ENCODE peak calls at places on chromosomes 13 and 19, in nine cellular contexts. H is upper lobe of right lung; C is SK-N-SH; N is right atrium auricular region; X is stomach; L is CD4-positive, alpha-beta T cell; Q is AG04450; T is left lung; Z is endothelial cell of umbilical vein. B is an unnamed sample. For H3K9me3 and H3K27me3, the result is how much of the 10 kb centered on the place peaks cover.

GRCh38 chr19:57099199-57099661 is 20.6 kb upstream of the USP29 start:
- DNase-seq in Q (no peak), C (peak), Z (no peak), N (peak), L (peak), T (peak), H (peak), X (peak), B (no peak)

GRCh38 chr13:111115051-111115840 is at the start of gene ARHGEF7:
- DNase-seq in C (peak), N (no peak), X (no peak), T (no peak), Z (no peak), Q (no peak), H (no peak), L (no peak), B (no peak)

GRCh38 chr19:41941410-41942202 is 13.4 kb upstream of the ERFL start:
- DNase-seq in N (no peak), Z (no peak), H (no peak), Q (no peak), X (no peak), C (no peak), L (no peak), T (no peak), B (no peak)

GRCh38 chr19:44886141-44886540 is 4.9 kb upstream of the TOMM40 start:
- DNase-seq in L (no peak), C (no peak), X (no peak), H (no peak), N (no peak), Q (no peak), T (no peak), Z (no peak), B (no peak)

GRCh38 chr19:6817179-6817578 is 44.7 kb downstream of the VAV1 start:
- DNase-seq in L (no peak), N (no peak), Q (no peak), T (no peak), Z (no peak), X (no peak), H (no peak), C (no peak), B (no peak)

GRCh38 chr19:48741222-48741999 is 1.0 kb upstream of the RASIP1 start:
- DNase-seq in C (peak), H (peak), N (peak), L (no peak), T (no peak), Z (peak), X (peak), Q (no peak), B (no peak)

GRCh38 chr13:45015300-45015699 is 26.0 kb downstream of the GPALPP1 start:
- DNase-seq in Z (peak), X (no peak), L (no peak), H (no peak), T (no peak), C (no peak), Q (no peak), N (no peak), B (no peak)

GRCh38 chr19:50772408-50773311 is 2.4 kb downstream of the GPR32 start:
- DNase-seq in C (peak), L (no peak), T (no peak), Q (no peak), H (no peak), X (no peak), Z (peak), N (no peak), B (no peak)

GRCh38 chr19:48975947-48976847 is 11.1 kb downstream of the FTL start:
- DNase-seq in C (peak), N (no peak), H (no peak), T (no peak), Q (no peak), X (no peak), Z (peak), L (no peak), B (no peak)

GRCh38 chr13:108302279-108302678 is 32.8 kb downstream of the TNFSF13B start:
- DNase-seq in T (no peak), C (no peak), H (no peak), Q (no peak), Z (no peak), X (no peak), L (no peak), N (no peak), B (no peak)

GRCh38 chr13:46612258-46612657 is 59.3 kb downstream of the LRCH1 start:
- DNase-seq in T (no peak), Z (no peak), N (no peak), Q (no peak), H (no peak), L (no peak), X (no peak), C (no peak), B (no peak)

GRCh38 chr13:50677687-50678463 is 165.6 kb downstream of the DLEU7 start:
- DNase-seq in L (no peak), Q (no peak), H (no peak), Z (no peak), C (no peak), X (no peak), T (no peak), N (no peak), B (no peak)

GRCh38 chr13:45831851-45832250 is 19.7 kb downstream of the SIAH3 start:
- DNase-seq in T (no peak), L (no peak), X (no peak), Q (no peak), N (no peak), H (no peak), C (no peak), Z (no peak), B (no peak)

GRCh38 chr13:102657630-102658029 is 37.2 kb downstream of the METTL21C start:
- DNase-seq in N (no peak), T (no peak), Z (no peak), Q (no peak), H (no peak), X (no peak), C (no peak), L (no peak), B (no peak)
- H3K9me3 ChIP-seq in N (under half), T (under half), Z (under half), Q (under half), H (under half), X (under half), C (under half), L (under half), B (under half)

GRCh38 chr19:11227201-11227886 is 12.1 kb upstream of the ANGPTL8 start:
- DNase-seq in Q (no peak), N (no peak), T (no peak), X (no peak), C (peak), L (no peak), H (no peak), Z (peak), B (no peak)
- TF ChIP-seq CTCF in Q (no peak), N (no peak), T (no peak), X (no peak), C (peak), L (no peak), H (no peak), Z (no peak), B (no peak)

GRCh38 chr13:27177852-27178251 is 6.2 kb upstream of the USP12 start:
- DNase-seq in L (no peak), Q (no peak), Z (no peak), C (no peak), H (no peak), X (no peak), T (no peak), N (no peak), B (no peak)
- H3K27me3 ChIP-seq in L (under half), Q (under half), Z (under half), C (under half), H (under half), X (under half), T (under half), N (under half), B (under half)

GRCh38 chr19:58166708-58167280 is 16.1 kb upstream of the ZNF274 start:
- DNase-seq in L (no peak), H (no peak), C (no peak), N (no peak), X (no peak), Z (no peak), Q (no peak), T (no peak), B (no peak)

GRCh38 chr19:58170860-58171259 is 12.0 kb upstream of the ZNF274 start:
- DNase-seq in L (no peak), Q (no peak), Z (no peak), C (no peak), N (no peak), H (no peak), X (no peak), T (no peak), B (no peak)

GRCh38 chr19:58166268-58166667 is 15.7 kb upstream of the ZNF329 start:
- DNase-seq in X (no peak), T (no peak), Q (no peak), H (no peak), C (no peak), Z (no peak), N (no peak), L (no peak), B (no peak)
- H3K9me3 ChIP-seq in X (half or more), T (half or more), Q (half or more), H (half or more), C (under half), Z (under half), N (under half), L (half or more), B (half or more)

DNA sequence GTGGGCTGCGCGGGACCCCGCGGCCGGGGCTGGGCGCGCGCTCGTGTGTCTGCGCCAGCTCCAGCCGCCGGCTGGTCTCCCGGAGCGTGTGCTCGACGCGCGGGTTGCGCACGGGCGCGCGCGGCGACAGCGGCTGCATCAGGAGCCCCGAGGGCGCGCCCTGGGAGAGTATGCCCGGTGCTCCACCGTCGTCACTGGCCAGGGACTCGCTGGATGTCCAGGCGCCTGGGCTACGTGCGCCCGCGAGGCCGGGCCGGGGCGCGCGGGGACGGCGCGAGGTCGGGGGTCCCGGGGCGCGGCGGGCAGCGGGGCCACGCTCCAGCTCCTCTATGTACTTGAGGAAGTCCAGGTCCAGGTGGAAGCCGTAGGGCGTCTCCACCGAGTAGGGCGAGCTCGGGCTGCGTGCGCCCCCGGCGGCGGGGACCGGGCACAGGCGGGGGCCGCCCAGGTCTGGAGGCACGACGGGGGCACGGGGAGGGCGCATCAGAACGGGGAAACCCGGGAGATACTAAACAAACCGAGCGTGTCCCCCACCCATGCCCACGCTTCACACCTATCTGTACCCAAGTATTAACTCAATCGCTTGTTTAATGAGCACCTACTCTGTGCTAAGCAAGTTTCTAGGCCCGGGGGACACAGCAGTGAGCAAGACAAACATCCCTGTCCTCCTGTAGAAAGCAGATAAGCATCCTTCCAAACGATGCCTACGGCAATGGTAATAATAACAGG is 7.6 kb downstream of the KANK3 start:
- DNase-seq in N (no peak), L (peak), Q (no peak), T (no peak), H (peak), Z (no peak), C (peak), X (no peak), B (no peak)
- TF ChIP-seq CTCF in N (no peak), L (no peak), Q (peak), T (no peak), H (peak), Z (peak), C (peak), X (no peak), B (no peak)

DNA sequence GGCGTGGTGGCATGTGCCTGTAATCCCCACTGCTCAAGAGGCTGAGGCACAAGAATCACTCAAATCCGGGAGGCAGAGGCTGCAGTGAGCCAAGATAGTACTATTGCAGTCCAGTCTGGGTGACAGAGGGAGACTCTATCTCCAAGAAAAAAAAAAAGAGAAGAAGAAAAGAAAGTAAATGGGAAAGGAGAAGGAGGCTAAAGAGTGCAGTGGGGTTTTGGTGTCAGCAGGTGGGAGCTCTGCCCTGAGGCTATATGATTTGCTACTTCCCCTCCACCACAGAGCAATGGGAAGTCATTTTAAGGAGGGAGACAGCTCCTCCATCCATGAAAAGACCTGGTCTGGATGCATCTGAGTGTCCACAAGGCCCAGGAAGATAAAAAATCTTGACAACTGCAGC is 23.1 kb downstream of the UNC13A start:
- DNase-seq in X (no peak), T (no peak), N (no peak), H (no peak), L (no peak), C (no peak), Z (no peak), Q (no peak), B (no peak)
- H3K27me3 ChIP-seq in X (under half), T (under half), N (under half), H (under half), L (under half), C (under half), Z (under half), Q (under half), B (under half)